ENCODE peak calls at places on chromosome 3, in five cellular contexts. J, Q, H, O and Y are unnamed samples.

GRCh38 chr3:37114251-37115145 is 59.9 kb downstream of the LRRFIP2 start:
- DNase-seq in Q (no peak), O (peak), J (no peak), H (no peak), Y (no peak)

GRCh38 chr3:181006541-181006940 is 17.0 kb upstream of the DNAJC19 start:
- DNase-seq in O (no peak), Q (no peak), J (no peak), H (no peak), Y (no peak)

GRCh38 chr3:69433016-69433937 is 47.4 kb upstream of the FRMD4B start:
- DNase-seq in Q (no peak), H (no peak), J (no peak), O (no peak), Y (no peak)

GRCh38 chr3:173825731-173826130 is 428.2 kb downstream of the NLGN1 start:
- DNase-seq in O (no peak), Q (no peak), H (no peak), J (no peak), Y (no peak)

GRCh38 chr3:111040959-111041358 is 30.7 kb upstream of the NECTIN3 start:
- DNase-seq in J (no peak), O (no peak), H (no peak), Q (no peak), Y (no peak)

GRCh38 chr3:66153471-66153870 is 67.3 kb upstream of the SLC25A26 start:
- DNase-seq in Q (no peak), H (no peak), O (no peak), J (no peak), Y (no peak)

GRCh38 chr3:43995078-43995928 is 246.4 kb upstream of the TOPAZ1 start:
- DNase-seq in Q (no peak), O (no peak), H (peak), J (no peak), Y (no peak)

GRCh38 chr3:79497447-79498111 is 270.2 kb downstream of the ROBO1 start:
- DNase-seq in O (no peak), H (peak), J (no peak), Q (no peak), Y (no peak)

GRCh38 chr3:185631508-185632206 is 45.6 kb downstream of the SENP2 start:
- DNase-seq in Q (no peak), J (no peak), O (no peak), H (peak), Y (no peak)

GRCh38 chr3:47711596-47711995 is 70.1 kb downstream of the SMARCC1 start:
- DNase-seq in H (no peak), O (no peak), J (no peak), Q (no peak), Y (no peak)

GRCh38 chr3:117928836-117929235 is 1105.8 kb downstream of the IGSF11 start:
- DNase-seq in H (no peak), Q (no peak), O (no peak), J (no peak), Y (no peak)

GRCh38 chr3:138686771-138687221 is 78.2 kb downstream of the FAIM start:
- DNase-seq in H (no peak), O (no peak), Q (no peak), J (no peak), Y (no peak)

GRCh38 chr3:143330316-143330868 is 210.8 kb downstream of the CHST2 start:
- DNase-seq in J (no peak), Q (no peak), H (no peak), O (no peak), Y (no peak)

GRCh38 chr3:63067999-63068645 is 192.9 kb upstream of the CADPS start:
- DNase-seq in H (peak), Q (no peak), O (no peak), J (no peak), Y (no peak)